ENCODE peak calls at places on chromosomes 16 and 17, in six cellular contexts. Z is cardiac muscle cell; O is lung; B is CD4-positive, CD25-positive, alpha-beta regulatory T cell; R is AG09309; P is tibial nerve. E is an unnamed sample.

GRCh38 chr17:67492824-67493490 is 115.9 kb downstream of the PITPNC1 start:
- DNase-seq in Z (no peak), O (no peak), B (no peak), R (no peak), P (no peak), E (no peak)

GRCh38 chr17:35568561-35568960 is 7.9 kb upstream of the SLFN14 start:
- DNase-seq in Z (peak; percentile 56), O (no peak), B (peak; percentile 21), R (no peak), P (no peak), E (no peak)

GRCh38 chr17:63611354-63611753 is 10.7 kb downstream of the TACO1 start:
- DNase-seq in Z (no peak), O (no peak), B (no peak), R (no peak), P (no peak), E (no peak)

GRCh38 chr16:71479420-71479819 is 9.7 kb downstream of the ZNF19 start:
- DNase-seq in Z (peak; percentile 66), O (no peak), B (no peak), R (no peak), P (no peak), E (no peak)

GRCh38 chr17:47981462-47981861 is 10.5 kb downstream of the CDK5RAP3 start:
- DNase-seq in Z (no peak), O (no peak), B (no peak), R (no peak), P (no peak), E (no peak)

GRCh38 chr17:56047321-56047720 is 106.0 kb upstream of the ANKFN1 start:
- DNase-seq in Z (no peak), O (no peak), B (no peak), R (no peak), P (no peak), E (no peak)

GRCh38 chr17:65171753-65172152 is 34.6 kb downstream of the RGS9 start:
- DNase-seq in Z (no peak), O (no peak), B (no peak), R (no peak), P (no peak), E (no peak)

GRCh38 chr16:10852948-10853347 is 24.1 kb upstream of the CIITA start:
- DNase-seq in Z (no peak), O (no peak), B (no peak), R (no peak), P (no peak), E (no peak)

GRCh38 chr17:37160940-37161339 is 212.2 kb downstream of the AATF start:
- DNase-seq in Z (peak; percentile 62), O (no peak), B (no peak), R (no peak), P (no peak), E (no peak)

GRCh38 chr17:42886283-42887176 is 14.1 kb upstream of the G6PC1 start:
- DNase-seq in Z (no peak), O (no peak), B (no peak), R (no peak), P (peak; percentile 9), E (no peak)

GRCh38 chr16:14199624-14200023 is 128.5 kb downstream of the MRTFB start:
- DNase-seq in Z (no peak), O (no peak), B (no peak), R (no peak), P (no peak), E (no peak)

GRCh38 chr16:68079616-68080344 is 5.4 kb upstream of the NFATC3 start:
- DNase-seq in Z (peak; percentile 68), O (peak; percentile 75), B (peak; percentile 59), R (no peak), P (peak; percentile 49), E (no peak)

GRCh38 chr17:19487009-19487600 is 46.5 kb upstream of the SLC47A1 start:
- DNase-seq in Z (peak; percentile 60), O (no peak), B (no peak), R (no peak), P (no peak), E (no peak)

GRCh38 chr16:76292218-76292617 is 15.0 kb downstream of the CNTNAP4 start:
- DNase-seq in Z (no peak), O (no peak), B (no peak), R (no peak), P (no peak), E (no peak)

GRCh38 chr17:14372905-14373559 is 72.2 kb downstream of the HS3ST3B1 start:
- DNase-seq in Z (no peak), O (no peak), B (no peak), R (no peak), P (no peak), E (no peak)

GRCh38 chr16:75181630-75182029 is 25.3 kb downstream of the CTRB2 start:
- DNase-seq in Z (no peak), O (no peak), B (no peak), R (no peak), P (no peak), E (no peak)

GRCh38 chr17:1834378-1835149 is 4.8 kb downstream of the RPA1 start:
- DNase-seq in Z (no peak), O (no peak), B (peak; percentile 47), R (no peak), P (no peak), E (no peak)

GRCh38 chr17:71922439-71922838 is 198.4 kb upstream of the SOX9 start:
- DNase-seq in Z (peak; percentile 30), O (no peak), B (no peak), R (peak; percentile 62), P (no peak), E (no peak)

GRCh38 chr17:30235386-30236296 is at the start of gene SLC6A4:
- DNase-seq in Z (peak; percentile 31), O (no peak), B (no peak), R (no peak), P (no peak), E (no peak)

GRCh38 chr17:30234296-30234695 is 1.2 kb downstream of the SLC6A4 start:
- DNase-seq in Z (no peak), O (no peak), B (no peak), R (no peak), P (no peak), E (no peak)

GRCh38 chr17:30236807-30237206 is 1.3 kb upstream of the SLC6A4 start:
- DNase-seq in Z (peak; percentile 49), O (peak; percentile 56), B (no peak), R (no peak), P (peak; percentile 15), E (no peak)

GRCh38 chr17:30236297-30236624 is 764 bp upstream of the SLC6A4 start:
- DNase-seq in Z (no peak), O (no peak), B (no peak), R (no peak), P (no peak), E (no peak)

DNA sequence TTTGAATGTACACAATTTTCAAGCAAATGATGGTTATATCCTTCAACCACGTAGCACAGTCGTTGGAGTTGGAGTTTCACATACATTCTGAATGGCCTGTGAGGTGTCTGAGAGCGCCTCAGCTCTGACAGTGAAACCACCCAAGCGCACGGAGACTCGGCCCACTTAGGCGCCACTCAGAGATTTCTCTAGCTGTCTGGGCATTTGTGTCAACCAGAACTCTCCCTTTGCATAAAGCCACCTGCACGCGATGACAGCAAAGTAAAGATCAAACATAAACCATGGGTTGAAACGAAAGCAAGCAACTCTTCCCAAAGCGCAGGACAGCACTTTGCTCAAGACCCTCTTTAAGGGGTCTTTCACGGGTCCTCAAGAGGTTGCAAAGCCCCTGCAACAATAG is 543 bp downstream of the SLC6A4 start:
- DNase-seq in Z (no peak), O (no peak), B (no peak), R (no peak), P (no peak), E (no peak)
- H3K4me3 ChIP-seq in Z (peak overlapping the region; percentile 29), O (peak overlapping the region; percentile 30), B (no peak overlapping the region), R (no peak overlapping the region), P (no peak overlapping the region), E (no peak overlapping the region)

DNA sequence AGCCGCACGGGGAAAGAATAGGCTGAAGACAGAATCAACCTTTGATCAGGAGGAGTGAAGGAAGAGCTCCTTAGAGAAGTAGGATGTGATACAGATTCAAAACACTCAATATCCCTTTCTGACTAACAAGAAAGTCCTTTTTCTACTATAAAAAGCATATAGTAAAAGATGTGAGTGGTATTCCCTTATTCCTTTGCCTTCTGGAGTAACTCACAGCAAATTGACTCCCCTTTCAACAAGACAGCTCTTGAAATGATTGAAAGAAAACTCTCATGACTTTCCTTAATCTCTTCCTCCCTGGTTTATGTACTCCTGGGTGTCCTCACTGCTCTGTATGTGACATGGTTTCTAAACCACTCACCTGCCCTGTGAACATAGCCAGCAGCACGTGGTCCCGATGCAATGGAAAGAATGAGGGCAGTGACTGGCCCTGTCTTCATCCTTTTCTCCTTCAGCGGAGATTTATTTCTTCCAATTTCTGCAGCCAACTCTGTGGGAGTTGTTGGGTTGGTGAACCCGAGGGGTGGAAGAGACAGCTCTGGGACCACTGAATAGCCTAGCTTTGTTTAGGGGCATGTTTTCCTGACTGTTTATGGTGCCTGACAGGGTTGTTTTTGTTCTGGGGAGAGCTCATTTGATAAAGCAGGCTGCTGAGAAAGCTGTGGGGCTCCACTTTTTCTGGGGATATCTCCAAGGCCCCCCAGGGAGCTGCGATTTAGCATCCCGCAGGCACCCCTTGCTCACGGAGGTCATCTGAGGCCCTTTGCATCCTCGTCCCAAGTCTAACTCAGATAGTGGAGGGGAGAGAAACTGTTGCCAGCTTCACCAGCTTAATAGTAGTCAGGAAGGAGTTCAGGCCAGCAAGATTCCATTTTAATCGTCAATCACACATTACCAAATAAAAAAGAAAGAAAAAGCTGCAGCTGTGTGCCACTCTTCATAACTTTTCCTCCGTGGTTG is 46.7 kb downstream of the MAP2K6 start:
- DNase-seq in Z (no peak), O (no peak), B (no peak), R (no peak), P (no peak), E (no peak)
- H3K4me3 ChIP-seq in Z (no peak overlapping the region), O (no peak overlapping the region), B (no peak overlapping the region), R (no peak overlapping the region), P (no peak overlapping the region), E (no peak overlapping the region)

DNA sequence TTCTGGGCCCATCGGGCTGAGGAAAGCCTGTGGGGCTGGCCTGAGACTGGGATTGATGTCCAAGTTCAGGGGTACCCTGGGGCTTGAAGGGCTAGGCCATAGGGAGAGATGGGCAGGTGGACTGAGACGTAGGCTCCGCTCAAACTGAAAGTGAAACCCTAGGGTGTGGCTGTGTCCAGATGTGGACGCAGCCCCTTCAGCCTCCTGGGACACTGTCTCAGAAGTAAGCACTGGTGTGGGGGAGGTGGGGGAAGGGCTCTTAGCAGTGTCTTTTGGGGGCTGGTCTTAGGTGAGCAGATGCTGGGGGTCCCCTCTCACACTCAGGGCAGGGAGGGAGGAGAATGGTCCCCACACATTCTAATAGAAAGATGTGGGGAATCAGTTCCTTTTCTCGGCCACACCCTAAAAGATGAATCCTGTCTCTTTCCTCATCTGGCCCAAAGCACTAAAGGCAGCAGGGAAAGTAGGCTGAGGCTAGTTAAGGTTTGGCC is 5.5 kb downstream of the FMNL1 start:
- DNase-seq in Z (no peak), O (no peak), B (no peak), R (no peak), P (no peak), E (no peak)
- H3K4me3 ChIP-seq in Z (no peak overlapping the region), O (no peak overlapping the region), B (peak overlapping the region; percentile 87), R (no peak overlapping the region), P (no peak overlapping the region), E (no peak overlapping the region)

DNA sequence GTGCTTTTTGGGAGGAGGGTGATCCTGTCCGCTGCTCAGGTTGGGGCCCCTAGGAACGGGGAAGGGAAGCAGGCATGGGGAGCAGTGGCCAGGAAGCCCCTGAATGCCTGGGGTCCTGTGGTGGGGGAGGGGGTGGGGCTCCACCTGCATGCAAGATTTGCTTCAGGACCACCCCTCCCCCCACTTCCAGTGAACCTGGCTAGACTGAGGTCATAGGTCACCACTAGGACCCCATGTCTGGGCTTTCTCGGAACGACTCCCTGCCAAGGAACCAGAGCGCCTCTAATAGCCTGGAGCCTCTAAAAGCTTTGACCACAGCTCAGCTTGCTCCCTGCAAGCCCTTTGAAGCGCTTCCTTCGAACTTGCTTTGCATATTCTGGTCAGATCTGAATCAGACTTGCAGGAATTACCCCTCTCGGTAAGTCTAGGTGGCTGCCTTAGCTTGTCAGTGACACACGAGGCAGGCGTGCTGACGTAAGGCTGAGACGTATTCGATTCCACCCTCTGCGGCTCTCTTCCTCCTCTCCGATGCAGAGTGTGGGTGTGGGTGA is 3.6 kb downstream of the SOCS3 start:
- DNase-seq in Z (peak; percentile 71), O (no peak), B (peak; percentile 92), R (no peak), P (no peak), E (no peak)
- H3K4me3 ChIP-seq in Z (no peak overlapping the region), O (peak overlapping the region; percentile 3), B (no peak overlapping the region), R (peak overlapping the region; percentile 17), P (no peak overlapping the region), E (no peak overlapping the region)